ENCODE peak calls at places on chromosomes 16 and 17, in six cellular contexts. One of them, this sample, is unnamed.

GRCh38 chr17:17750881-17751280 is 69.6 kb downstream of the RAI1 start:
- DNase-seq in Peyer's patch: peak; percentile 69
- DNase-seq in A673: no peak
- DNase-seq in ascending aorta: no peak
- DNase-seq in uterus: no peak
- DNase-seq in ovary: no peak
- DNase-seq in this sample: peak; percentile 49

GRCh38 chr16:85178006-85178591 is 65.8 kb upstream of the CIBAR2 start:
- DNase-seq in Peyer's patch: no peak
- DNase-seq in ovary: no peak
- DNase-seq in A673: no peak
- DNase-seq in ascending aorta: no peak
- DNase-seq in uterus: no peak
- DNase-seq in this sample: no peak

GRCh38 chr17:31008374-31009035 is 37.7 kb downstream of the RNF135 start:
- DNase-seq in ovary: peak; percentile 61
- DNase-seq in ascending aorta: peak; percentile 74
- DNase-seq in Peyer's patch: peak; percentile 69
- DNase-seq in A673: peak; percentile 3
- DNase-seq in uterus: peak; percentile 30
- DNase-seq in this sample: peak; percentile 37

GRCh38 chr17:67491009-67491677 is 114.1 kb downstream of the PITPNC1 start:
- DNase-seq in Peyer's patch: peak; percentile 43
- DNase-seq in ovary: peak; percentile 79
- DNase-seq in ascending aorta: peak; percentile 90
- DNase-seq in uterus: peak; percentile 82
- DNase-seq in A673: no peak
- DNase-seq in this sample: no peak

GRCh38 chr17:56319531-56319930 is 166.3 kb downstream of the ANKFN1 start:
- DNase-seq in Peyer's patch: no peak
- DNase-seq in A673: peak; percentile 58
- DNase-seq in ascending aorta: no peak
- DNase-seq in ovary: no peak
- DNase-seq in uterus: no peak
- DNase-seq in this sample: no peak

GRCh38 chr17:17831208-17832039 is 5.4 kb downstream of the SREBF1 start:
- DNase-seq in ovary: peak; percentile 62
- DNase-seq in Peyer's patch: no peak
- DNase-seq in uterus: peak; percentile 26
- DNase-seq in A673: no peak
- DNase-seq in ascending aorta: no peak
- DNase-seq in this sample: no peak

GRCh38 chr17:55624789-55625433 is 97.8 kb downstream of the TMEM100 start:
- DNase-seq in Peyer's patch: no peak
- DNase-seq in uterus: no peak
- DNase-seq in A673: no peak
- DNase-seq in ovary: no peak
- DNase-seq in ascending aorta: no peak
- DNase-seq in this sample: no peak

GRCh38 chr16:17106243-17106791 is 364.4 kb downstream of the XYLT1 start:
- DNase-seq in uterus: no peak
- DNase-seq in ovary: no peak
- DNase-seq in Peyer's patch: no peak
- DNase-seq in ascending aorta: no peak
- DNase-seq in A673: no peak
- DNase-seq in this sample: no peak

GRCh38 chr16:85221081-85221809 is 109.0 kb upstream of the CIBAR2 start:
- DNase-seq in Peyer's patch: no peak
- DNase-seq in A673: no peak
- DNase-seq in ascending aorta: no peak
- DNase-seq in ovary: peak; percentile 66
- DNase-seq in uterus: no peak
- DNase-seq in this sample: no peak

GRCh38 chr17:45782889-45783592 is 1.1 kb upstream of the CRHR1 start:
- DNase-seq in Peyer's patch: no peak
- DNase-seq in ovary: no peak
- DNase-seq in uterus: peak; percentile 17
- DNase-seq in A673: peak; percentile 58
- DNase-seq in ascending aorta: no peak
- DNase-seq in this sample: no peak

GRCh38 chr17:9817086-9817485 is 4.8 kb downstream of the GSG1L2 start:
- DNase-seq in ascending aorta: no peak
- DNase-seq in ovary: no peak
- DNase-seq in Peyer's patch: no peak
- DNase-seq in A673: no peak
- DNase-seq in uterus: no peak
- DNase-seq in this sample: no peak

GRCh38 chr17:44137891-44138709 is 3.6 kb upstream of the HROB start:
- DNase-seq in ascending aorta: peak; percentile 98
- DNase-seq in Peyer's patch: peak; percentile 27
- DNase-seq in A673: peak; percentile 95
- DNase-seq in uterus: peak; percentile 94
- DNase-seq in ovary: peak; percentile 76
- DNase-seq in this sample: peak; percentile 40

GRCh38 chr16:30715777-30716445 is 16.9 kb downstream of the SRCAP start:
- DNase-seq in uterus: no peak
- DNase-seq in ascending aorta: no peak
- DNase-seq in ovary: no peak
- DNase-seq in A673: peak; percentile 72
- DNase-seq in Peyer's patch: no peak
- DNase-seq in this sample: peak; percentile 52

GRCh38 chr16:9049241-9049640 is 42.2 kb upstream of the HAPSTR1 start:
- DNase-seq in uterus: no peak
- DNase-seq in A673: no peak
- DNase-seq in ascending aorta: no peak
- DNase-seq in ovary: no peak
- DNase-seq in Peyer's patch: no peak
- DNase-seq in this sample: no peak

GRCh38 chr16:10502766-10503165 is 77.6 kb downstream of the EMP2 start:
- DNase-seq in A673: no peak
- DNase-seq in Peyer's patch: no peak
- DNase-seq in ovary: no peak
- DNase-seq in ascending aorta: no peak
- DNase-seq in uterus: no peak
- DNase-seq in this sample: no peak

GRCh38 chr17:41800601-41801373 is 11.0 kb downstream of the P3H4 start:
- DNase-seq in A673: no peak
- DNase-seq in Peyer's patch: peak; percentile 39
- DNase-seq in ascending aorta: no peak
- DNase-seq in uterus: peak; percentile 36
- DNase-seq in ovary: no peak
- DNase-seq in this sample: no peak

GRCh38 chr16:58024673-58025350 is 742 bp upstream of the MMP15 start:
- DNase-seq in ovary: no peak
- DNase-seq in Peyer's patch: peak; percentile 25
- DNase-seq in uterus: no peak
- DNase-seq in A673: no peak
- DNase-seq in ascending aorta: no peak
- DNase-seq in this sample: no peak

GRCh38 chr17:47012457-47012856 is 33.4 kb upstream of the RPRML start:
- DNase-seq in Peyer's patch: no peak
- DNase-seq in ascending aorta: no peak
- DNase-seq in ovary: no peak
- DNase-seq in A673: no peak
- DNase-seq in uterus: no peak
- DNase-seq in this sample: no peak
- H3K4me3 ChIP-seq in Peyer's patch: no peak overlapping the region
- H3K4me3 ChIP-seq in ascending aorta: no peak overlapping the region
- H3K4me3 ChIP-seq in ovary: no peak overlapping the region
- H3K4me3 ChIP-seq in A673: no peak overlapping the region
- H3K4me3 ChIP-seq in uterus: no peak overlapping the region
- H3K4me3 ChIP-seq in this sample: no peak overlapping the region

DNA sequence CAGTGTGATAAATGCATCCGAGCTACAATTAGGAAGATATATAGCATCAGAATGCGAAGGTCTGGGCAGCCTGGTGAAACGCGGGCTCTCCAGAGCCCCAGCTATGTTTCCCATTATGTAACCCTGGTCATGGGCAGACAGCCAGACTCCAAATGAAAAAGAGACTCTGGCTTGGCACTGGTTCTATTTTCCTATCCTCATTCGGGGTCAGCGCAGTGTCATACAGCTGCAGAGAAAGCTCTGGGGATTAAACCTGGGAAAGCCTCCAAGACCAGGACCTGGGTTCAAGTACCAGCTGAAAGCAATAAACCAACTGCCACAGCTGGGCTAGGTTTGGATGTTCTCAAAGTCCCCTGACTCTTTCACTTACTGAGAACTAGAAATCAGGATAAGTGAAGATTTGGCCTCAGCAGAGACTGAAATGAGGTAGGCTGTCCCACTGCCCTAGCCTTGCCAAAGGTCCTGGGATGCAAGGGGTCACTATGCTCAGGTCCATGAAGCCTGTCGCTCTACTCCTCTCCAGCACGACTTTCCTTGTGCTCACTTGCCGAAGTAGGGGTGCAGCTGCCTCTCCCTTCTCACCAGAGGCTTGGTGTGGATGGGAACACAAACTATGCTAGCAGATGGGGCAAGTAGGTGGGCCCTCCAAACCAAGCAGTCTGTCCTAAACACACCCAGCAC is 123.8 kb downstream of the SMG6 start:
- DNase-seq in ascending aorta: peak; percentile 85
- DNase-seq in uterus: peak; percentile 94
- DNase-seq in Peyer's patch: peak; percentile 33
- DNase-seq in A673: peak; percentile 91
- DNase-seq in ovary: peak; percentile 93
- DNase-seq in this sample: no peak
- H3K4me1 ChIP-seq in ascending aorta: peaks cover 74% of the 10 kb centered on the region
- H3K4me1 ChIP-seq in uterus: peaks cover 51% of the 10 kb centered on the region
- H3K4me1 ChIP-seq in Peyer's patch: no peaks in the 10 kb centered on the region
- H3K4me1 ChIP-seq in A673: peaks cover 35% of the 10 kb centered on the region
- H3K4me1 ChIP-seq in ovary: peaks cover 66% of the 10 kb centered on the region
- H3K4me1 ChIP-seq in this sample: no peaks in the 10 kb centered on the region

DNA sequence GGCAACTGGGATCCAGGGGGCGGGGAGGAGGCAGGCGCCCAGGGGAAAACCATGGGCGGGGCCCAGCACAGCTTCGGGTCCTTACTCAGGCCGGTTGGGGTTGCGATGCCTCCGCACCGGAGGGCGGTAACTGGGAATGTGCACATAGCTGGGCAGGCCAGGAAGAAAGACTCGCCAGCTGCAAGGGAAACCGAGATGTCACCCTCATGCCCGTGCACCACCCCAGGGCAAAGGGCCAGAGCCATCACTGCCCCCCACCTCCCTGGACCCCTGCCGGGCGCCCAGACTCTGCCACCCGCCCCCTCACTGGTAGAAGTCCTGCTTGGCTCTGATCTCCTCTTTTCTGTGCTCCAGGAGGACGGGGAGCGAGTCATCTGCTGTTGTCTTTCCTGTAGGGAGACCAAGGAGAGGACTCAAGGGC is 6.7 kb downstream of the ALOX12B start:
- DNase-seq in Peyer's patch: no peak
- DNase-seq in A673: no peak
- DNase-seq in ovary: no peak
- DNase-seq in ascending aorta: no peak
- DNase-seq in uterus: no peak
- DNase-seq in this sample: no peak
- H3K27me3 ChIP-seq in Peyer's patch: no peaks in the 10 kb centered on the region
- H3K27me3 ChIP-seq in A673: peaks cover 6% of the 10 kb centered on the region
- H3K27me3 ChIP-seq in ovary: no peaks in the 10 kb centered on the region
- H3K27me3 ChIP-seq in ascending aorta: no peaks in the 10 kb centered on the region
- H3K27me3 ChIP-seq in uterus: peaks cover 4% of the 10 kb centered on the region
- H3K27me3 ChIP-seq in this sample: no peaks in the 10 kb centered on the region

GRCh38 chr16:3439637-3440036 is 3.7 kb downstream of the ZNF597 start:
- DNase-seq in Peyer's patch: no peak
- DNase-seq in ovary: no peak
- DNase-seq in ascending aorta: no peak
- DNase-seq in uterus: no peak
- DNase-seq in A673: no peak
- DNase-seq in this sample: no peak
- H3K4me3 ChIP-seq in Peyer's patch: no peak overlapping the region
- H3K4me3 ChIP-seq in ovary: no peak overlapping the region
- H3K4me3 ChIP-seq in ascending aorta: no peak overlapping the region
- H3K4me3 ChIP-seq in uterus: no peak overlapping the region
- H3K4me3 ChIP-seq in A673: no peak overlapping the region
- H3K4me3 ChIP-seq in this sample: no peak overlapping the region

This sample was measured in CD8-positive, alpha-beta T cell.